ENCODE peak calls at places on chromosomes 5 and 9, in five cellular contexts. S is lower lobe of right lung, X is heart left ventricle, V is neural crest cell, N is esophagus squamous epithelium. Y is an unnamed sample.

GRCh38 chr9:93533863-93534262 is 42.5 kb upstream of the PHF2 start:
- DNase-seq in S (no peak), X (no peak), V (no peak), N (no peak), Y (no peak)

GRCh38 chr5:151925396-151925750 is 722 bp upstream of the GLRA1 start:
- DNase-seq in S (no peak), X (no peak), V (no peak), N (no peak), Y (no peak)

GRCh38 chr5:76175051-76175666 is 92.0 kb downstream of the SV2C start:
- DNase-seq in S (no peak), X (peak), V (peak), N (no peak), Y (peak)

GRCh38 chr5:57209316-57210040 is 35.6 kb downstream of the GPBP1 start:
- DNase-seq in S (no peak), X (no peak), V (no peak), N (no peak), Y (no peak)

GRCh38 chr5:24714757-24715156 is 70.0 kb upstream of the CDH10 start:
- DNase-seq in S (no peak), X (no peak), V (no peak), N (no peak), Y (no peak)

GRCh38 chr5:124895236-124895635 is 148.8 kb upstream of the ZNF608 start:
- DNase-seq in S (no peak), X (no peak), V (no peak), N (no peak), Y (no peak)

GRCh38 chr9:100086097-100086496 is 12.7 kb downstream of the ERP44 start:
- DNase-seq in S (no peak), X (no peak), V (no peak), N (no peak), Y (no peak)

GRCh38 chr5:25441810-25442209 is 797.0 kb upstream of the CDH10 start:
- DNase-seq in S (no peak), X (no peak), V (no peak), N (no peak), Y (no peak)

GRCh38 chr5:90909091-90909503 is 350.5 kb downstream of the ADGRV1 start:
- DNase-seq in S (no peak), X (peak), V (no peak), N (no peak), Y (no peak)

GRCh38 chr5:91850031-91850430 is 466.9 kb upstream of the ARRDC3 start:
- DNase-seq in S (no peak), X (no peak), V (no peak), N (no peak), Y (no peak)

GRCh38 chr5:139392678-139393496 is 2.0 kb downstream of the PROB1 start:
- DNase-seq in S (peak), X (no peak), V (peak), N (no peak), Y (peak)

GRCh38 chr5:40221796-40222195 is 457.9 kb upstream of the PTGER4 start:
- DNase-seq in S (no peak), X (no peak), V (no peak), N (no peak), Y (no peak)

DNA sequence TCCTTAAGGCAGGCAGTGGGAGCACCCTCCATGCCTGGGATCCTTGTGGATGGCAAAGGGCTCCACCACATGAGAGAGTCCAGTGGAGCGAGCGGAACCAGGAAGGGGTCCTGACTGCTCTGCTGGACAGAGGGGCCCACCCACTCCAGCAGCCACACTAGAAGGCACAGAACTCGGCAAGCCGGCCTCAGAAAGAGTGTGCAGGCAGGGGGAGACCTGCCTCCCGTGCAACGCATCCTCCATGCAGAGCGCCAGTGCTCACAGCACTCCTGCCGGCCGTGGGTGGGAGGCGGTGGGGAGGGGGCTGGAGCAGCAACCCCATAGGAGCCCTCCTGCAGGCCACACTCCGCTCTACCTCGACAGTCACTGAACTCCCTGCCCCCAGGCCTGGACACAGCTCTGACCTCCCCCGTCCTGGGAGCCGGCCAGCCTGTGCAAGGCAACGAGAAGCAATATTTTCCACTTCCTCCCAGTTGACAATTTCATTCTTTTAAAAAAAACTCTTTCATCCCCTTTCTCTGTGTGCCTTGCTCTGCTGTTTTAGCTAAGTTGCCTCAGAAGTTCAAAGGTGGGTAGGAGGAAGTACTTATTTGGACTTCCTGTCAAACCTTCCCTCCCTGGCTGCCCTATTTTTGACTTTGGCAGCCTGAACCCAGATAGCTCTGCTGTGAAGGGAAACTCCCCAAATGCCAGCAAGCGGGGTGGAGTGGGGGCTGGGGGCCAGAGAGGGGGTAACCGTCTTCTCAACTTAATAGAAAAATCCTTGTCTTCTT is 5.3 kb upstream of the LCP2 start:
- DNase-seq in S (peak), X (peak), V (no peak), N (no peak), Y (no peak)
- TF ChIP-seq CTCF in S (no peak), X (no peak), V (no peak), N (no peak), Y (no peak)

GRCh38 chr5:16737620-16738364 is 121.0 kb upstream of the RETREG1 start:
- DNase-seq in S (no peak), X (no peak), V (no peak), N (no peak), Y (no peak)

GRCh38 chr5:16736158-16736994 is 119.6 kb upstream of the RETREG1 start:
- DNase-seq in S (peak), X (peak), V (peak), N (no peak), Y (peak)

GRCh38 chr5:16735092-16735970 is 118.5 kb upstream of the RETREG1 start:
- DNase-seq in S (no peak), X (no peak), V (no peak), N (no peak), Y (no peak)

GRCh38 chr5:16737173-16737572 is 120.4 kb upstream of the RETREG1 start:
- DNase-seq in S (no peak), X (no peak), V (no peak), N (no peak), Y (no peak)

GRCh38 chr5:16733597-16733996 is 116.8 kb upstream of the RETREG1 start:
- DNase-seq in S (no peak), X (no peak), V (peak), N (no peak), Y (no peak)
- TF ChIP-seq CTCF in S (no peak), X (no peak), V (no peak), N (no peak), Y (no peak)

DNA sequence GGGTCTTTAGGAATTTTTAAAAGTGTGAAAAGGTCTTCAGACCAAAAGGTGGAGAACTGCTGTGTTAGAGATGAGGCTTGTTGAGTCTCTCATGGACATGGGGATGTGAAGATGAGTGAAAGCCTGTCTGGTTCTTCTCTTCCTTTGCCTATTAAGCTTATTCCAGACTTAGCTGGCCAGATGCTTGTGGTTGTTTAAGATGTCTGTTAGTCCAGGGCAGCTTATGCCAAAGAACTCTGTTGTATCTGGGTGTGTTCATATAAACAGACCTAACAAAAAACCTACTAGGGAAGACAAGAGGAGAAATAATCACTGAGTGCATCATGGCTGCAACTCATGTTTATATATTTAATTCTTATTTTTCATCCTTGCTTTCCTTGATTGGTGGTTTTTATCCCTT is 57.5 kb upstream of the NCS1 start:
- DNase-seq in S (no peak), X (no peak), V (no peak), N (no peak), Y (no peak)
- TF ChIP-seq CTCF in S (no peak), X (no peak), V (no peak), N (no peak), Y (no peak)

GRCh38 chr9:135764731-135765130 is 62.7 kb downstream of the KCNT1 start:
- DNase-seq in S (no peak), X (no peak), V (no peak), N (no peak), Y (no peak)
- TF ChIP-seq CTCF in S (no peak), X (no peak), V (no peak), N (no peak), Y (no peak)

GRCh38 chr5:135750506-135750905 is 84.0 kb upstream of the SLC25A48 start:
- DNase-seq in S (no peak), X (no peak), V (no peak), N (no peak), Y (no peak)
- TF ChIP-seq CTCF in S (no peak), X (no peak), V (peak), N (no peak), Y (no peak)

GRCh38 chr9:20988061-20988460 is 43.4 kb downstream of the HACD4 start:
- DNase-seq in S (no peak), X (no peak), V (no peak), N (no peak), Y (no peak)

GRCh38 chr9:20990867-20991266 is 40.6 kb downstream of the HACD4 start:
- DNase-seq in S (peak), X (peak), V (no peak), N (no peak), Y (no peak)

GRCh38 chr9:20988916-20989315 is 42.5 kb downstream of the HACD4 start:
- DNase-seq in S (no peak), X (no peak), V (no peak), N (no peak), Y (no peak)

GRCh38 chr9:20987521-20987920 is 43.9 kb downstream of the HACD4 start:
- DNase-seq in S (no peak), X (no peak), V (no peak), N (no peak), Y (no peak)

DNA sequence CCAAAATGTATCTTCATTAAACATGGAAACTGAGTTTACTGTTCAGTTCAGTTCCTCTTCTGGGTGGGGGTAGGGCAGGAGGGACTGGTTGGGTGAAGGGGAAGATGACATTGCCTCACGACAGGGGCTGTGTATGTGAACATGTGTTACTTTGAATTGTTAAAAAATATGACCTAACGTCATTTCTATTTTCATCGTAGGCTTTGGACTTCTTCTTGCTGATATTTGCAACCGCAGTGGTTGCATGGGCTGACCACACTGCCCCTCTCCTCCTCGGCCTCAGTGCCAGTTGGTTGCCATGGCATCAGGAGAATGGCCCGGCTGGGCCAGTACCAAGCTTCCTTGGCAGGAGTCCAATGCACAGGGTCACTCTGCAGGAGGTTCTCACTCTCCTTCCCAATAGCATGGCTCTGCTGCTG is 41.5 kb downstream of the HACD4 start:
- DNase-seq in S (peak), X (peak), V (no peak), N (no peak), Y (no peak)
- TF ChIP-seq CTCF in S (no peak), X (no peak), V (no peak), N (no peak), Y (no peak)

GRCh38 chr9:1845421-1845820 is 169.7 kb upstream of the SMARCA2 start:
- DNase-seq in S (no peak), X (no peak), V (no peak), N (no peak), Y (no peak)
- TF ChIP-seq CTCF in S (no peak), X (no peak), V (no peak), N (no peak), Y (no peak)

DNA sequence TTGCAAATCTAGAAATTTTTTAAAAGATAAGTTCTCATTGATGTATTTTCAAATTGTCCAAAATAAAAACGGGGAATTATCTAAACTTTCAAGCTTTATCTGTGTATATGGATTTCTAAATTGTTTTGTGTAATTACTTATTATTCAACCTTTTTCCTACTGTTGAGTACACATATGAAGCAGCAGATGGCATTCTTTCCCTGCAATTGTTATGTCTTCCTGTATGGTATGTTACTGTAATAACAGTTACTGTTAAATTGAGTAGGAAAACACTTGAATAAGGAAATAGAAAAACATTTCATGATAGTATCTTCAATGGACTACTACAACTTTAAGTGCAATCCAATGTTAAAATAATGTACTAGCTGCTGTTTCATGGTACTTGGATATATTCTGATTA is 124.8 kb downstream of the RANBP17 start:
- DNase-seq in S (no peak), X (no peak), V (no peak), N (no peak), Y (no peak)
- TF ChIP-seq CTCF in S (no peak), X (no peak), V (no peak), N (no peak), Y (no peak)

GRCh38 chr9:106869458-106869857 is 6.5 kb downstream of the ZNF462 start:
- DNase-seq in S (no peak), X (no peak), V (no peak), N (no peak), Y (no peak)

GRCh38 chr9:106868096-106868495 is 5.1 kb downstream of the ZNF462 start:
- DNase-seq in S (no peak), X (no peak), V (no peak), N (no peak), Y (no peak)

GRCh38 chr9:106866243-106866642 is 3.3 kb downstream of the ZNF462 start:
- DNase-seq in S (no peak), X (no peak), V (no peak), N (no peak), Y (no peak)

GRCh38 chr9:106868565-106868964 is 5.6 kb downstream of the ZNF462 start:
- DNase-seq in S (peak), X (no peak), V (no peak), N (no peak), Y (no peak)

GRCh38 chr9:106869028-106869427 is 6.1 kb downstream of the ZNF462 start:
- DNase-seq in S (no peak), X (no peak), V (no peak), N (no peak), Y (no peak)
- TF ChIP-seq CTCF in S (no peak), X (no peak), V (no peak), N (no peak), Y (no peak)

Y was measured in endothelial cell.